ENCODE peak calls at places on chromosomes 6 and 20, in five cellular contexts. B is fibroblast of lung, C is endothelial cell of umbilical vein, H is neuronal stem cell, W is keratinocyte. Q is an unnamed sample.

GRCh38 chr6:92428443-92428842 is 990.9 kb downstream of the EPHA7 start:
- DNase-seq in B (no peak), C (no peak), H (no peak), W (no peak), Q (no peak)

GRCh38 chr6:130359736-130360135 is 6.1 kb upstream of the TMEM200A start:
- DNase-seq in B (no peak), C (no peak), H (no peak), W (no peak), Q (no peak)

GRCh38 chr6:70956451-70957283 is at the start of gene B3GAT2:
- DNase-seq in B (peak), C (peak), H (peak), W (no peak), Q (peak)

GRCh38 chr6:16761469-16762264 is 407 bp upstream of the ATXN1 start:
- DNase-seq in B (peak), C (peak), H (peak), W (no peak), Q (peak)

GRCh38 chr20:34084227-34084923 is 27.7 kb downstream of the EIF2S2 start:
- DNase-seq in B (no peak), C (no peak), H (no peak), W (no peak), Q (no peak)

GRCh38 chr6:21885532-21886089 is 292.1 kb downstream of the SOX4 start:
- DNase-seq in B (peak), C (peak), H (no peak), W (no peak), Q (no peak)

GRCh38 chr20:11118802-11119380 is 445.1 kb upstream of the JAG1 start:
- DNase-seq in B (no peak), C (peak), H (no peak), W (no peak), Q (no peak)

GRCh38 chr6:90314516-90314915 is 17.9 kb upstream of the BACH2 start:
- DNase-seq in B (no peak), C (no peak), H (no peak), W (no peak), Q (no peak)

GRCh38 chr6:35083507-35083906 is 57.6 kb downstream of the TCP11 start:
- DNase-seq in B (no peak), C (no peak), H (no peak), W (no peak), Q (no peak)

GRCh38 chr6:44431118-44431725 is 43.7 kb downstream of the CDC5L start:
- DNase-seq in B (peak), C (peak), H (peak), W (no peak), Q (peak)
- H3K9ac ChIP-seq in B (no peak), C (no peak), H (no peak), W (no peak), Q (no peak)

GRCh38 chr20:61797200-61797599 is 268.5 kb downstream of the TAF4 start:
- DNase-seq in B (no peak), C (no peak), H (no peak), W (no peak), Q (peak)

GRCh38 chr20:61798632-61799031 is 267.0 kb downstream of the TAF4 start:
- DNase-seq in B (no peak), C (no peak), H (no peak), W (no peak), Q (no peak)

GRCh38 chr20:61797971-61798411 is 267.7 kb downstream of the TAF4 start:
- DNase-seq in B (no peak), C (no peak), H (no peak), W (no peak), Q (no peak)

GRCh38 chr20:61795669-61796630 is 269.7 kb downstream of the TAF4 start:
- DNase-seq in B (no peak), C (no peak), H (no peak), W (no peak), Q (no peak)

DNA sequence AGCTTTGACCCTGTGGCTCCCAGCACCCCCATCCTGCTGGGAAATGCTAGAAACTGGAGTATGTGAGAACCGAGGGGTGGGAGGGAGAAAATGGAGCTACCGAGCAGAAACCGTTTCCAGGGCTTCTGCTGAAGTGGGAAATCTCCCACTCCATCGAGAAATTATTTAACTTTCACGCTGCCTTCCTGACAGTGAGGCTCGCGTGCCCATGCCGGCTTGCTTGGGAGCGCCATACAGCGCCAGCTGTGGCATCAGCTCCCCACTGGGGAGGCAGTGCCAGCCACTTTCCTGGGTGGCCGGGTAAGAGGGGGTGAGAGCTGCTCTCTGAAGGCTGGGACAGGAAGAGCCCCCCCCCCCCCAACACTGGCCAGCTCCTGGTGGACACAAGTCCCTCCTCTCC is 268.9 kb downstream of the TAF4 start:
- DNase-seq in B (no peak), C (no peak), H (no peak), W (no peak), Q (no peak)
- H3K9ac ChIP-seq in B (no peak), C (no peak), H (no peak), W (no peak), Q (no peak)

GRCh38 chr6:3822747-3823445 is 26.3 kb upstream of the FAM50B start:
- DNase-seq in B (no peak), C (peak), H (no peak), W (peak), Q (no peak)
- H3K9ac ChIP-seq in B (no peak), C (no peak), H (no peak), W (no peak), Q (no peak)

GRCh38 chr6:37060195-37060559 is 54.7 kb downstream of the FGD2 start:
- DNase-seq in B (no peak), C (no peak), H (no peak), W (no peak), Q (no peak)
- H3K9ac ChIP-seq in B (no peak), C (no peak), H (no peak), W (peak), Q (no peak)

GRCh38 chr6:33783781-33784520 is 5.0 kb downstream of the LEMD2 start:
- DNase-seq in B (no peak), C (no peak), H (no peak), W (no peak), Q (no peak)

GRCh38 chr6:33786736-33787135 is 2.2 kb downstream of the LEMD2 start:
- DNase-seq in B (no peak), C (peak), H (no peak), W (no peak), Q (no peak)

GRCh38 chr6:33785766-33786165 is 3.2 kb downstream of the LEMD2 start:
- DNase-seq in B (no peak), C (peak), H (no peak), W (no peak), Q (no peak)

GRCh38 chr6:33782561-33782960 is 6.4 kb downstream of the LEMD2 start:
- DNase-seq in B (no peak), C (no peak), H (no peak), W (no peak), Q (no peak)

GRCh38 chr6:33784787-33785186 is 4.1 kb downstream of the LEMD2 start:
- DNase-seq in B (no peak), C (no peak), H (no peak), W (no peak), Q (no peak)
- H3K9ac ChIP-seq in B (no peak), C (peak), H (no peak), W (no peak), Q (no peak)